ENCODE peak calls at places on chromosome X, in seven cellular contexts. L is PC-9, N is K562, J is tibial artery, P is progenitor cell of endocrine pancreas, Q is dorsolateral prefrontal cortex, H is GM23338. V is an unnamed sample.

GRCh38 chrX:103254171-103254824 is 657 bp downstream of the TCEAL8 start:
- DNase-seq in P (peak; percentile 39), J (peak; percentile 24), H (peak; percentile 95), Q (peak; percentile 45), N (peak; percentile 48), L (no peak), V (peak; percentile 56)

GRCh38 chrX:96407501-96407900 is 277.1 kb upstream of the DIAPH2 start:
- DNase-seq in J (no peak), N (no peak), H (no peak), Q (no peak), P (no peak), L (peak; percentile 85), V (no peak)

GRCh38 chrX:18422886-18423285 is 2.5 kb upstream of the CDKL5 start:
- DNase-seq in P (no peak), N (no peak), H (no peak), J (no peak), Q (no peak), L (no peak), V (no peak)

GRCh38 chrX:72526534-72527508 is 45.8 kb downstream of the HDAC8 start:
- DNase-seq in L (no peak), J (peak; percentile 21), P (no peak), N (peak; percentile 27), H (no peak), Q (no peak), V (no peak)

GRCh38 chrX:122943918-122944317 is 240.2 kb upstream of the GRIA3 start:
- DNase-seq in J (no peak), Q (no peak), N (no peak), L (no peak), P (no peak), H (no peak), V (no peak)

GRCh38 chrX:1661048-1661921 is 46.4 kb downstream of the ASMT start:
- DNase-seq in Q (no peak), P (no peak), H (peak; percentile 96), L (no peak), N (peak; percentile 26), J (peak; percentile 25), V (no peak)

GRCh38 chrX:102976793-102977495 is 39.9 kb downstream of the RAB40AL start:
- DNase-seq in Q (no peak), P (no peak), N (no peak), J (no peak), H (no peak), L (peak; percentile 81), V (no peak)

GRCh38 chrX:119015407-119016242 is 41.2 kb downstream of the LONRF3 start:
- DNase-seq in Q (no peak), J (peak; percentile 53), P (no peak), N (no peak), H (no peak), L (peak; percentile 98), V (no peak)

GRCh38 chrX:24026403-24026801 is 584 bp downstream of the KLHL15 start:
- DNase-seq in N (peak; percentile 49), Q (no peak), P (no peak), J (no peak), H (peak; percentile 21), L (no peak), V (no peak)

GRCh38 chrX:29535212-29536162 is 679.9 kb upstream of the MAGEB2 start:
- DNase-seq in N (no peak), H (no peak), J (no peak), P (no peak), Q (no peak), L (no peak), V (no peak)

GRCh38 chrX:74085642-74086236 is 218.2 kb upstream of the ZCCHC13 start:
- DNase-seq in J (no peak), H (no peak), L (no peak), P (no peak), N (no peak), Q (no peak), V (no peak)

GRCh38 chrX:112832481-112833095 is 8.0 kb downstream of the AMOT start:
- DNase-seq in N (no peak), L (peak; percentile 96), Q (no peak), J (no peak), H (peak; percentile 16), P (no peak), V (no peak)

GRCh38 chrX:134460861-134461218 is 875 bp downstream of the HPRT1 start:
- DNase-seq in L (peak; percentile 47), J (no peak), N (peak; percentile 24), Q (no peak), P (no peak), H (peak; percentile 17), V (no peak)

GRCh38 chrX:9257718-9258117 is 207.1 kb upstream of the TBL1X start:
- DNase-seq in H (no peak), J (no peak), N (no peak), Q (no peak), L (no peak), P (no peak), V (no peak)

GRCh38 chrX:129984196-129984962 is 1.9 kb downstream of the BCORL1 start:
- DNase-seq in J (peak; percentile 20), Q (no peak), L (no peak), P (peak; percentile 37), N (peak; percentile 70), H (peak; percentile 32), V (peak; percentile 42)

GRCh38 chrX:145729635-145730034 is 88.0 kb upstream of the SLITRK2 start:
- DNase-seq in Q (peak; percentile 52), L (no peak), H (no peak), P (no peak), N (no peak), J (no peak), V (no peak)

GRCh38 chrX:50799531-50799961 is 14.4 kb downstream of the SHROOM4 start:
- DNase-seq in H (no peak), L (no peak), J (no peak), Q (no peak), N (no peak), P (no peak), V (no peak)

DNA sequence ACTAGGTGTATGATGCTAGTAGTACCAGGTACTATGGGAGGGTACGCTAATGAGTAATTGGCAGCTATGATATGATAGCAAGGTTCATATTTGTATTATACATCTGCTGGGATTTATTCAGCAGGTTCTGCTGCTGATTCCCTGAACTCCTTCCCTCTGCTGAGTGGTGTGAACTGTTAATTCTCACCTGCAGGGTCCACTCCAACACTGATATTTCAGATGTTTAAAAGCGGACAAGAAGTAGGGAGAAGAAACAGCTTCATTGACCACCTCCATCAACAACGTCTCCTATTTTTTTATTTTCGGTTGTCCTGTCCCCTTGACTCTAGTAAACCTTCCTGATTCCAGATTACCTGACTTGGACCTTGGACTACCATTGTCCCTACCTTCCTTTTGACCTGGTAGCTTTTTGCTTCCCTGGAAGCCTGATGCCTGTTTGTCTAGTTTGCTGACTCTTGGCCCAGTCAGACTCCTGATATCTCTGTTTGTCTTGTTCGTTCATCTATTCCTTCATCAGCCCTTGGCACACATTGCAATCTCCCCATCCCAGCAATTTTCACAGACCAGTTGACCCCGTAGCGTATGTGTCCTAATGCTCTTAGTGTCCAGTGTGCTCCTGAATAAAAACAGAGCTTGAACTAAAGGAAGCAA is 34.0 kb upstream of the RNF128 start:
- DNase-seq in Q (no peak), N (no peak), P (no peak), H (no peak), L (peak; percentile 67), J (no peak), V (no peak)
- TF ChIP-seq CTCF in Q (no peak), N (no peak), P (peak; percentile 24), H (no peak), L (no peak), J (no peak), V (no peak)

GRCh38 chrX:76893930-76894329 is 466.4 kb downstream of the MAGEE1 start:
- DNase-seq in J (no peak), N (no peak), H (no peak), L (no peak), Q (no peak), P (no peak), V (no peak)
- TF ChIP-seq CTCF in J (no peak), N (no peak), H (no peak), L (no peak), Q (no peak), P (no peak), V (no peak)

GRCh38 chrX:120244735-120245498 is 5.7 kb upstream of the ZBTB33 start:
- DNase-seq in H (peak; percentile 81), Q (peak; percentile 39), J (peak; percentile 75), P (peak; percentile 19), L (peak; percentile 85), N (peak; percentile 69), V (peak; percentile 64)

GRCh38 chrX:120253784-120254183 is 3.2 kb downstream of the ZBTB33 start:
- DNase-seq in N (no peak), H (no peak), P (no peak), J (no peak), Q (no peak), L (no peak), V (no peak)

GRCh38 chrX:120251471-120252011 is 929 bp downstream of the ZBTB33 start:
- DNase-seq in P (no peak), Q (no peak), J (no peak), H (peak; percentile 32), N (peak; percentile 61), L (peak; percentile 62), V (peak; percentile 8)

GRCh38 chrX:120250522-120251271 is at the start of gene ZBTB33:
- DNase-seq in N (peak; percentile 93), Q (peak; percentile 82), P (peak; percentile 79), H (peak; percentile 94), J (peak; percentile 87), L (peak; percentile 92), V (peak; percentile 88)
- TF ChIP-seq CTCF in N (peak; percentile 70), Q (peak; percentile 62), P (peak; percentile 64), H (peak; percentile 58), J (peak; percentile 71), L (peak; percentile 82), V (peak; percentile 49)

GRCh38 chrX:17065100-17065499 is 118.6 kb downstream of the REPS2 start:
- DNase-seq in L (no peak), N (no peak), P (no peak), J (no peak), Q (no peak), H (no peak), V (no peak)
- TF ChIP-seq CTCF in L (no peak), N (no peak), P (no peak), J (no peak), Q (no peak), H (no peak), V (no peak)

GRCh38 chrX:33808636-33809035 is 323.5 kb downstream of the FAM47A start:
- DNase-seq in Q (no peak), L (no peak), H (peak; percentile 11), N (no peak), J (no peak), P (no peak), V (no peak)
- TF ChIP-seq CTCF in Q (no peak), L (no peak), H (no peak), N (no peak), J (no peak), P (no peak), V (no peak)

GRCh38 chrX:105876658-105877057 is 54.3 kb downstream of the NRK start:
- DNase-seq in N (no peak), L (no peak), P (no peak), Q (no peak), J (no peak), H (peak; percentile 50), V (no peak)
- TF ChIP-seq CTCF in N (no peak), L (peak; percentile 54), P (peak; percentile 21), Q (no peak), J (no peak), H (peak; percentile 51), V (no peak)

GRCh38 chrX:40644175-40644574 is 3.2 kb downstream of the CXorf38 start:
- DNase-seq in Q (no peak), N (peak; percentile 6), H (no peak), L (no peak), P (no peak), J (no peak), V (no peak)
- TF ChIP-seq CTCF in Q (no peak), N (no peak), H (no peak), L (no peak), P (no peak), J (no peak), V (no peak)